ENCODE peak calls at places on chromosomes 3 and 15, in nine cellular contexts. X, U, M, G, R, J, I, L and T are unnamed samples.

GRCh38 chr15:95259513-95259912 is 1028.2 kb downstream of the MCTP2 start:
- DNase-seq in X (peak; percentile 72), U (peak; percentile 82), M (peak; percentile 81), G (peak; percentile 46), R (peak; percentile 85), J (peak; percentile 7), I (peak; percentile 83), L (peak; percentile 60), T (peak; percentile 80)

GRCh38 chr3:124951511-124952390 is 17.2 kb upstream of the MUC13 start:
- DNase-seq in X (peak; percentile 66), U (peak; percentile 60), M (no peak), G (peak; percentile 55), R (no peak), J (no peak), I (peak; percentile 93), L (no peak), T (no peak)

GRCh38 chr3:162398554-162398953 is 901.9 kb downstream of the OTOL1 start:
- DNase-seq in X (no peak), U (no peak), M (no peak), G (no peak), R (no peak), J (no peak), I (no peak), L (no peak), T (no peak)

GRCh38 chr3:158649791-158650190 is 5.5 kb downstream of the GFM1 start:
- DNase-seq in X (no peak), U (peak; percentile 37), M (no peak), G (no peak), R (peak; percentile 27), J (no peak), I (no peak), L (no peak), T (no peak)

GRCh38 chr15:101445562-101446526 is 43.7 kb downstream of the PCSK6 start:
- DNase-seq in X (peak; percentile 10), U (peak; percentile 84), M (peak; percentile 22), G (peak; percentile 8), R (no peak), J (no peak), I (peak; percentile 21), L (peak; percentile 26), T (peak; percentile 93)

GRCh38 chr15:100008258-100008657 is 275.0 kb upstream of the LYSMD4 start:
- DNase-seq in X (peak; percentile 20), U (peak; percentile 69), M (no peak), G (no peak), R (no peak), J (no peak), I (no peak), L (no peak), T (no peak)

GRCh38 chr3:36397856-36398255 is 17.6 kb downstream of the STAC start:
- DNase-seq in X (no peak), U (no peak), M (no peak), G (no peak), R (no peak), J (no peak), I (no peak), L (no peak), T (no peak)

GRCh38 chr3:179861292-179861691 is 175.4 kb downstream of the PEX5L start:
- DNase-seq in X (no peak), U (no peak), M (no peak), G (no peak), R (no peak), J (no peak), I (no peak), L (no peak), T (no peak)

GRCh38 chr3:160577551-160578195 is 12.3 kb upstream of the KPNA4 start:
- DNase-seq in X (peak; percentile 52), U (peak; percentile 85), M (peak; percentile 39), G (peak; percentile 45), R (peak; percentile 61), J (no peak), I (peak; percentile 21), L (no peak), T (no peak)

GRCh38 chr15:67732994-67733393 is 92.3 kb upstream of the SKOR1 start:
- DNase-seq in X (no peak), U (no peak), M (no peak), G (no peak), R (no peak), J (no peak), I (no peak), L (no peak), T (no peak)

GRCh38 chr3:150237490-150237889 is 170.6 kb upstream of the TSC22D2 start:
- DNase-seq in X (peak; percentile 87), U (peak; percentile 98), M (peak; percentile 10), G (peak; percentile 81), R (no peak), J (no peak), I (peak; percentile 73), L (no peak), T (peak; percentile 31)

GRCh38 chr3:187382609-187383151 is 14.5 kb downstream of the RTP4 start:
- DNase-seq in X (no peak), U (no peak), M (no peak), G (no peak), R (peak; percentile 35), J (no peak), I (peak; percentile 20), L (no peak), T (peak; percentile 12)

GRCh38 chr15:98410328-98410727 is 238.0 kb upstream of the IGF1R start:
- DNase-seq in X (no peak), U (no peak), M (no peak), G (no peak), R (no peak), J (no peak), I (no peak), L (no peak), T (no peak)

GRCh38 chr15:92803536-92803851 is 96.6 kb upstream of the CHD2 start:
- DNase-seq in X (no peak), U (no peak), M (no peak), G (no peak), R (no peak), J (no peak), I (no peak), L (no peak), T (no peak)

GRCh38 chr3:197186887-197187588 is 111.4 kb downstream of the DLG1 start:
- DNase-seq in X (peak; percentile 42), U (peak; percentile 77), M (peak; percentile 62), G (peak; percentile 30), R (peak; percentile 73), J (no peak), I (peak; percentile 66), L (peak; percentile 30), T (peak; percentile 71)

GRCh38 chr3:62365311-62366092 is 7.8 kb downstream of the FEZF2 start:
- DNase-seq in X (no peak), U (no peak), M (no peak), G (no peak), R (peak; percentile 25), J (no peak), I (no peak), L (no peak), T (no peak)

GRCh38 chr3:187139895-187140253 is 578 bp upstream of the RPL39L start:
- DNase-seq in X (no peak), U (no peak), M (no peak), G (no peak), R (no peak), J (no peak), I (no peak), L (no peak), T (no peak)

GRCh38 chr3:74129056-74129455 is 485.4 kb downstream of the CNTN3 start:
- DNase-seq in X (no peak), U (no peak), M (no peak), G (no peak), R (no peak), J (no peak), I (no peak), L (no peak), T (no peak)

GRCh38 chr3:38960953-38961622 is 90.7 kb downstream of the SCN11A start:
- DNase-seq in X (peak; percentile 20), U (peak; percentile 63), M (peak; percentile 60), G (peak; percentile 18), R (peak; percentile 76), J (peak; percentile 39), I (peak; percentile 41), L (peak; percentile 75), T (peak; percentile 60)

GRCh38 chr15:77769700-77770099 is 137.0 kb upstream of the LINGO1 start:
- DNase-seq in X (no peak), U (no peak), M (no peak), G (no peak), R (no peak), J (no peak), I (no peak), L (no peak), T (no peak)

GRCh38 chr3:126755866-126756265 is 51.8 kb downstream of the CHCHD6 start:
- DNase-seq in X (no peak), U (no peak), M (no peak), G (no peak), R (no peak), J (no peak), I (no peak), L (no peak), T (no peak)

GRCh38 chr3:190339130-190339529 is 16.9 kb upstream of the CLDN1 start:
- DNase-seq in X (peak; percentile 63), U (peak; percentile 49), M (no peak), G (peak; percentile 56), R (peak; percentile 34), J (no peak), I (peak; percentile 83), L (no peak), T (peak; percentile 86)

GRCh38 chr3:25783661-25784512 is 644 bp upstream of the NGLY1 start:
- DNase-seq in X (peak; percentile 41), U (peak; percentile 31), M (peak; percentile 56), G (peak; percentile 25), R (peak; percentile 86), J (no peak), I (peak; percentile 18), L (no peak), T (peak; percentile 49)

GRCh38 chr15:83446904-83447708 is at the start of gene SH3GL3:
- DNase-seq in X (peak; percentile 87), U (peak; percentile 81), M (peak; percentile 73), G (peak; percentile 79), R (peak; percentile 96), J (peak; percentile 64), I (peak; percentile 55), L (peak; percentile 82), T (peak; percentile 86)
- H3K4me2 ChIP-seq in X (peak within 1 kb of the TSS; percentile 88), U (peak within 1 kb of the TSS; percentile 86), M (peak within 1 kb of the TSS; percentile 99), G (peak within 1 kb of the TSS; percentile 96), R (peak within 1 kb of the TSS; percentile 58), J (peak within 1 kb of the TSS; percentile 80), I (peak within 1 kb of the TSS; percentile 91), L (peak within 1 kb of the TSS; percentile 87), T (peak within 1 kb of the TSS; percentile 99)

GRCh38 chr15:89003865-89004725 is 84.2 kb upstream of the ABHD2 start:
- DNase-seq in X (peak; percentile 59), U (no peak), M (peak; percentile 79), G (peak; percentile 42), R (peak; percentile 83), J (no peak), I (peak; percentile 73), L (peak; percentile 78), T (peak; percentile 61)
- H3K4me2 ChIP-seq in X (no peak overlapping the region), U (no peak overlapping the region), M (no peak overlapping the region), G (no peak overlapping the region), R (no peak overlapping the region), J (peak overlapping the region; percentile 17), I (no peak overlapping the region), L (no peak overlapping the region), T (no peak overlapping the region)

GRCh38 chr15:76203766-76204557 is 107.3 kb downstream of the ETFA start:
- DNase-seq in X (no peak), U (no peak), M (no peak), G (no peak), R (no peak), J (no peak), I (no peak), L (no peak), T (no peak)
- H3K4me2 ChIP-seq in X (no peak overlapping the region), U (no peak overlapping the region), M (no peak overlapping the region), G (no peak overlapping the region), R (no peak overlapping the region), J (no peak overlapping the region), I (no peak overlapping the region), L (no peak overlapping the region), T (no peak overlapping the region)

GRCh38 chr15:80662756-80663553 is 32.2 kb upstream of the ABHD17C start:
- DNase-seq in X (no peak), U (no peak), M (no peak), G (no peak), R (peak; percentile 11), J (no peak), I (no peak), L (no peak), T (no peak)
- H3K4me2 ChIP-seq in X (no peak overlapping the region), U (no peak overlapping the region), M (no peak overlapping the region), G (no peak overlapping the region), R (no peak overlapping the region), J (no peak overlapping the region), I (no peak overlapping the region), L (no peak overlapping the region), T (no peak overlapping the region)